ENCODE peak calls at places on chromosome 18, in seven cellular contexts. I, Y, R, B, C, U and L are unnamed samples.

GRCh38 chr18:5890606-5891360 is 4.5 kb downstream of the TMEM200C start:
- DNase-seq in I (no peak), Y (no peak), R (peak; percentile 83), B (no peak), C (peak; percentile 34), U (no peak), L (peak; percentile 80)

GRCh38 chr18:61199131-61199903 is 133.9 kb upstream of the CDH20 start:
- DNase-seq in I (no peak), Y (no peak), R (no peak), B (no peak), C (no peak), U (no peak), L (no peak)

GRCh38 chr18:8063733-8064132 is 496.6 kb downstream of the PTPRM start:
- DNase-seq in I (no peak), Y (no peak), R (no peak), B (no peak), C (no peak), U (no peak), L (no peak)

GRCh38 chr18:7772496-7772861 is 205.4 kb downstream of the PTPRM start:
- DNase-seq in I (no peak), Y (no peak), R (no peak), B (no peak), C (no peak), U (no peak), L (no peak)

GRCh38 chr18:70337139-70337972 is 48.5 kb downstream of the SOCS6 start:
- DNase-seq in I (peak; percentile 25), Y (peak; percentile 89), R (peak; percentile 43), B (no peak), C (peak; percentile 33), U (no peak), L (no peak)

GRCh38 chr18:39414009-39414700 is 1848.6 kb upstream of the CELF4 start:
- DNase-seq in I (no peak), Y (peak; percentile 41), R (no peak), B (no peak), C (no peak), U (no peak), L (no peak)

GRCh38 chr18:78731423-78732032 is 248.1 kb upstream of the SALL3 start:
- DNase-seq in I (no peak), Y (no peak), R (no peak), B (no peak), C (peak; percentile 10), U (no peak), L (peak; percentile 71)

GRCh38 chr18:79416022-79416676 is 20.4 kb downstream of the NFATC1 start:
- DNase-seq in I (no peak), Y (no peak), R (no peak), B (no peak), C (no peak), U (no peak), L (peak; percentile 62)

GRCh38 chr18:59446012-59446411 is 86.9 kb upstream of the LMAN1 start:
- DNase-seq in I (no peak), Y (no peak), R (peak; percentile 62), B (no peak), C (no peak), U (no peak), L (no peak)

GRCh38 chr18:3212636-3213035 is 7.1 kb downstream of the MYOM1 start:
- DNase-seq in I (no peak), Y (no peak), R (no peak), B (no peak), C (no peak), U (no peak), L (no peak)

GRCh38 chr18:71529708-71530303 is 1014.3 kb downstream of the CBLN2 start:
- DNase-seq in I (no peak), Y (no peak), R (no peak), B (no peak), C (no peak), U (no peak), L (no peak)

GRCh38 chr18:74019864-74020263 is 127.8 kb downstream of the FBXO15 start:
- DNase-seq in I (no peak), Y (no peak), R (no peak), B (no peak), C (no peak), U (no peak), L (no peak)

GRCh38 chr18:80171190-80171872 is 62.3 kb downstream of the ADNP2 start:
- DNase-seq in I (no peak), Y (no peak), R (peak; percentile 70), B (no peak), C (peak; percentile 61), U (no peak), L (no peak)

GRCh38 chr18:69636529-69637301 is 236.0 kb downstream of the DOK6 start:
- DNase-seq in I (peak; percentile 13), Y (no peak), R (peak; percentile 66), B (no peak), C (no peak), U (no peak), L (no peak)

GRCh38 chr18:31487251-31488015 is 10.5 kb upstream of the DSG2 start:
- DNase-seq in I (no peak), Y (peak; percentile 75), R (no peak), B (no peak), C (no peak), U (no peak), L (no peak)

GRCh38 chr18:3248062-3248669 is 565 bp downstream of the MYL12A start:
- DNase-seq in I (no peak), Y (no peak), R (peak; percentile 61), B (no peak), C (no peak), U (no peak), L (no peak)

GRCh38 chr18:6294119-6294784 is 120.5 kb downstream of the L3MBTL4 start:
- DNase-seq in I (no peak), Y (no peak), R (no peak), B (no peak), C (no peak), U (no peak), L (no peak)

GRCh38 chr18:38579764-38580163 is 1014.2 kb upstream of the CELF4 start:
- DNase-seq in I (no peak), Y (no peak), R (no peak), B (no peak), C (no peak), U (no peak), L (no peak)

GRCh38 chr18:37006742-37007141 is 177.8 kb downstream of the KIAA1328 start:
- DNase-seq in I (no peak), Y (no peak), R (no peak), B (no peak), C (no peak), U (no peak), L (no peak)

GRCh38 chr18:32669549-32670165 is 103.2 kb downstream of the KLHL14 start:
- DNase-seq in I (no peak), Y (no peak), R (peak; percentile 61), B (no peak), C (no peak), U (no peak), L (no peak)

DNA sequence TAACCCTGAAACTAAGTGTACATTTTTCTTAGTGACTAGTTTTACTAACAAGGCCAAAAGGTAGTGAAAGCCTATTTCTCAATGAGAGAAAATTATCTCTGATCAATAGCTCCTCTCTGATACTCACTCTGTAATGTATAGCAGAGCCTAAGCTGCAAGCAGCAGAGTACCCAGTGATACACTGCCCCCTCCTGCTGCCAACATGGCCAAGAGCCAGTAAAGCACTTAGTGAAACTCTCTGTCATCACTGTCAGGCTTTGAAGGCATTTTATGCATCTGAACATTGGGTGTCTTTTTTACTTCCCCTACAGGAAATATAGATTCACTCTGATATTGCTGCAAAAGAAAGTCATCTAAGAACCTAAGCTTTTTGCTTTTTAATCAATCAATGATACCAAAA is 784.1 kb upstream of the CDH7 start:
- DNase-seq in I (no peak), Y (no peak), R (peak; percentile 35), B (no peak), C (no peak), U (no peak), L (no peak)
- TF ChIP-seq CTCF in I (peak; percentile 44), Y (no peak), R (peak; percentile 73), B (no peak), C (no peak), U (no peak), L (no peak)

GRCh38 chr18:11739893-11740292 is 50.8 kb downstream of the GNAL start:
- DNase-seq in I (no peak), Y (no peak), R (no peak), B (no peak), C (no peak), U (no peak), L (no peak)
- H3K27me3 ChIP-seq in I (no peaks in the 10 kb centered on the region), Y (peaks cover 32% of the 10 kb centered on the region), R (no peaks in the 10 kb centered on the region), B (peaks cover 29% of the 10 kb centered on the region), C (no peaks in the 10 kb centered on the region), U (peaks cover 3% of the 10 kb centered on the region), L (no peaks in the 10 kb centered on the region)

GRCh38 chr18:35139517-35139916 is 98.3 kb downstream of the MAPRE2 start:
- DNase-seq in I (no peak), Y (no peak), R (peak; percentile 35), B (no peak), C (no peak), U (no peak), L (no peak)

GRCh38 chr18:35134190-35134730 is 93.0 kb downstream of the MAPRE2 start:
- DNase-seq in I (no peak), Y (no peak), R (no peak), B (no peak), C (no peak), U (no peak), L (no peak)

GRCh38 chr18:35137632-35138031 is 96.4 kb downstream of the MAPRE2 start:
- DNase-seq in I (no peak), Y (no peak), R (no peak), B (no peak), C (no peak), U (no peak), L (no peak)

GRCh38 chr18:35138773-35139172 is 97.6 kb downstream of the MAPRE2 start:
- DNase-seq in I (no peak), Y (no peak), R (peak; percentile 10), B (no peak), C (no peak), U (no peak), L (no peak)

DNA sequence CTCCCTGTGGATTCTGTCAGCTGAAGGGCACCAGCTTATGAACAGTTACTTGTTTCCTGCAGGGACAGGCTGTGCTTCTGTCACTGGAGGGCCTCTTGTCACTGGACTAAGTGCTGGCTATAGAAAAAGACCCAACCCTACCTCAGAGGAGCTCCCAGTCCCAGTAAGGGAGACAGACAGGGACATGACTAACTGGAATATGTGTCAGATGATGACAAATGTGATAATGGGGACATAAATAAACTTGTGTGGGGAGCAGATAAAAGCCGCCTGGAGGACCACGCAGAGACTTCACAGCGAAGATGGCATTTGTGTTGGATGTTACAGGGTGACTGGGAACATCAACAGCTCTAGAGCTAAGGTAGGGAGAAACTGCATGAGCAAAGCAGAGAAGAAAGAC is 95.0 kb downstream of the MAPRE2 start:
- DNase-seq in I (no peak), Y (no peak), R (no peak), B (no peak), C (no peak), U (no peak), L (no peak)
- TF ChIP-seq POLR2AphosphoS5 in I (no peak), Y (no peak), R (no peak), B (no peak), C (no peak), U (no peak), L (no peak)

DNA sequence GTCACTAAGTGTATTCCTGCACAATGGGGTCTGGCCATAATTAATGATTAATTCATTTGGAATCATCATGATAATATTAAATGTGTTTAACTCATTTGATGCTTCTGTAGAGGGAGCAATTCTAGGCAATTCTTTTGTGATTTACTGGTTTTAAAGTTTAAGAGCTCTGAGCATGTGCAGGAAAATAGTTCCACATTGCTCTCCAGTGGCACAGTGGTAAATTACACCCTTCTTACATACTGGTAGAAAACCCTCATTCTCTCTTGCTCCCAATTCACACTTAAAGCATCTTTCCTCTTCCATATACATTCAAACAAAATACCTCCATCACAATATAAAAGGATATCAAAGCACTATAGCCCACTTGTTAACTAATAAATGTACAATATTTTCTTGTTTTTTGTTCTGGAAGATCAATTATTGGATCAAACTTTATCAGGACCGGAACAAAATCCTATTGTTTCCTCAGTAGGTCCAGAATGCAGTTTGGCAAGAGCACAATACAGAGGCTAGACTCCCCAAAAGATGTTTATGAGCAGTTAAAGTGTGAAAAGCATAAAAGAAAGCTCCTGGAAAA is 844.3 kb downstream of the MBD2 start:
- DNase-seq in I (no peak), Y (peak; percentile 19), R (peak; percentile 70), B (no peak), C (no peak), U (peak; percentile 3), L (no peak)
- TF ChIP-seq CTCF in I (peak; percentile 48), Y (peak; percentile 54), R (peak; percentile 82), B (peak; percentile 33), C (no peak), U (peak; percentile 51), L (peak; percentile 16)